ENCODE peak calls at places on chromosomes 13 and 19, in ten cellular contexts. C is tibial nerve; Q is AG04450; B is stimulated activated naive CD4-positive, alpha-beta T cell treated with Interleukin-2 at 50 U/mL for 16 hours; N is Karpas-422; T is HL-60; O is AG08395; P is progenitor cell of endocrine pancreas; A is NCI-H1092 treated with DMSO at 0.1 percent for 48 hours; K is activated gamma-delta T cell treated with anti-CD3 and anti-CD28 coated beads, Interleukin-2, amount 50 U/mL, for 16 hours. D is an unnamed sample.

GRCh38 chr19:10431254-10431942 is 11.1 kb downstream of the PDE4A start:
- DNase-seq in Q (no peak), B (peak; percentile 45), N (peak; percentile 62), T (no peak), C (no peak), P (no peak), A (no peak), K (no peak), O (no peak), D (no peak)

GRCh38 chr19:497861-498590 is 1.7 kb downstream of the MADCAM1 start:
- DNase-seq in P (no peak), O (no peak), B (no peak), Q (no peak), N (no peak), C (no peak), T (no peak), A (no peak), K (no peak), D (no peak)

GRCh38 chr13:20679879-20680278 is 23.6 kb upstream of the IL17D start:
- DNase-seq in T (no peak), C (no peak), K (no peak), Q (no peak), P (no peak), O (no peak), A (no peak), N (no peak), B (no peak), D (no peak)

GRCh38 chr13:27054760-27055159 is 116.9 kb downstream of the USP12 start:
- DNase-seq in T (no peak), N (no peak), P (no peak), B (no peak), O (no peak), C (no peak), Q (no peak), A (no peak), K (no peak), D (no peak)

GRCh38 chr13:83943530-83944279 is 61.4 kb upstream of the SLITRK1 start:
- DNase-seq in O (no peak), T (no peak), B (no peak), K (no peak), Q (no peak), P (no peak), C (no peak), A (peak; percentile 18), N (no peak), D (no peak)

GRCh38 chr19:18046066-18046718 is 38.2 kb downstream of the ARRDC2 start:
- DNase-seq in B (peak; percentile 11), P (no peak), A (no peak), C (no peak), K (no peak), Q (no peak), N (no peak), O (peak; percentile 74), T (no peak), D (peak; percentile 78)

GRCh38 chr13:46905249-46905648 is 8.4 kb upstream of the HTR2A start:
- DNase-seq in Q (no peak), K (no peak), C (no peak), P (no peak), A (no peak), O (no peak), B (no peak), T (no peak), N (no peak), D (no peak)

GRCh38 chr19:46373573-46374359 is 26.9 kb downstream of the PPP5C start:
- DNase-seq in O (peak; percentile 61), C (no peak), A (peak; percentile 94), N (no peak), P (peak; percentile 37), T (no peak), K (no peak), B (no peak), Q (no peak), D (no peak)

GRCh38 chr13:74575729-74576125 is 441.5 kb upstream of the KLF12 start:
- DNase-seq in K (peak; percentile 7), C (peak; percentile 36), O (peak; percentile 58), Q (no peak), N (no peak), A (peak; percentile 80), T (no peak), P (peak; percentile 38), B (peak; percentile 4), D (no peak)

GRCh38 chr19:10500247-10500592 is 2.9 kb downstream of the KEAP1 start:
- DNase-seq in B (no peak), O (no peak), N (no peak), A (no peak), T (no peak), Q (no peak), C (no peak), P (no peak), K (no peak), D (no peak)

GRCh38 chr13:114149774-114150740 is 17.6 kb upstream of the RASA3 start:
- DNase-seq in O (no peak), K (no peak), A (peak; percentile 81), B (no peak), C (no peak), P (no peak), T (no peak), N (no peak), Q (no peak), D (no peak)

GRCh38 chr19:15532779-15533521 is 24.6 kb downstream of the CYP4F22 start:
- DNase-seq in T (peak; percentile 67), K (no peak), C (no peak), P (no peak), A (no peak), Q (no peak), N (no peak), B (no peak), O (no peak), D (no peak)

GRCh38 chr13:65724261-65724660 is 1505.9 kb downstream of the PCDH9 start:
- DNase-seq in C (no peak), O (peak; percentile 46), P (no peak), A (no peak), N (no peak), B (no peak), T (no peak), K (no peak), Q (no peak), D (peak; percentile 69)

GRCh38 chr19:44776402-44777096 is 1.1 kb upstream of the CBLC start:
- DNase-seq in P (no peak), T (no peak), Q (no peak), B (no peak), O (no peak), N (no peak), A (no peak), C (no peak), K (no peak), D (no peak)

GRCh38 chr13:30963794-30964193 is 31.3 kb downstream of the TEX26 start:
- DNase-seq in Q (no peak), B (no peak), A (no peak), K (no peak), T (no peak), O (peak; percentile 48), P (no peak), C (no peak), N (no peak), D (peak; percentile 10)

GRCh38 chr19:5484398-5485285 is 29.4 kb downstream of the ZNRF4 start:
- DNase-seq in Q (peak; percentile 33), N (no peak), P (peak; percentile 59), T (no peak), K (no peak), B (no peak), C (no peak), A (peak; percentile 66), O (no peak), D (no peak)

GRCh38 chr19:30222428-30222873 is 149.7 kb upstream of the ZNF536 start:
- DNase-seq in C (no peak), N (peak; percentile 76), A (no peak), Q (no peak), P (peak; percentile 43), T (no peak), O (peak; percentile 60), K (no peak), B (no peak), D (no peak)

D was measured in HFF-Myc.